ENCODE peak calls at places on chromosome 15, in ten cellular contexts. K, E, T, D, V, W, U, I, X and B are unnamed samples.

GRCh38 chr15:22918056-22918455 is 62.1 kb downstream of the CYFIP1 start:
- DNase-seq in K (no peak), E (no peak), T (no peak), D (no peak), V (peak; percentile 37), W (no peak), U (no peak), I (no peak), X (no peak), B (no peak)

GRCh38 chr15:42549052-42549491 is 434 bp downstream of the HAUS2 start:
- DNase-seq in K (no peak), E (peak; percentile 8), T (no peak), D (peak; percentile 25), V (peak; percentile 35), W (no peak), U (no peak), I (no peak), X (no peak), B (no peak)

GRCh38 chr15:19973718-19974117 is 567.9 kb downstream of the GOLGA6L6 start:
- DNase-seq in K (no peak), E (no peak), T (no peak), D (no peak), V (no peak), W (no peak), U (no peak), I (no peak), X (no peak), B (no peak)

GRCh38 chr15:44130778-44131177 is 64.3 kb downstream of the FRMD5 start:
- DNase-seq in K (no peak), E (no peak), T (no peak), D (no peak), V (no peak), W (no peak), U (no peak), I (no peak), X (no peak), B (no peak)

GRCh38 chr15:57619746-57620145 is 28.0 kb downstream of the MYZAP start:
- DNase-seq in K (no peak), E (no peak), T (no peak), D (no peak), V (peak; percentile 21), W (no peak), U (no peak), I (no peak), X (no peak), B (no peak)

GRCh38 chr15:92091155-92091734 is 237.7 kb downstream of the SLCO3A1 start:
- DNase-seq in K (no peak), E (peak; percentile 50), T (no peak), D (no peak), V (peak; percentile 60), W (no peak), U (no peak), I (no peak), X (peak; percentile 63), B (no peak)

GRCh38 chr15:67945951-67946700 is 106.3 kb upstream of the RNU6-1 start:
- DNase-seq in K (no peak), E (peak; percentile 30), T (no peak), D (peak; percentile 64), V (peak; percentile 89), W (no peak), U (no peak), I (peak; percentile 59), X (no peak), B (no peak)

GRCh38 chr15:41102854-41103253 is 13.2 kb downstream of the INO80 start:
- DNase-seq in K (no peak), E (no peak), T (no peak), D (no peak), V (no peak), W (no peak), U (no peak), I (no peak), X (no peak), B (no peak)

DNA sequence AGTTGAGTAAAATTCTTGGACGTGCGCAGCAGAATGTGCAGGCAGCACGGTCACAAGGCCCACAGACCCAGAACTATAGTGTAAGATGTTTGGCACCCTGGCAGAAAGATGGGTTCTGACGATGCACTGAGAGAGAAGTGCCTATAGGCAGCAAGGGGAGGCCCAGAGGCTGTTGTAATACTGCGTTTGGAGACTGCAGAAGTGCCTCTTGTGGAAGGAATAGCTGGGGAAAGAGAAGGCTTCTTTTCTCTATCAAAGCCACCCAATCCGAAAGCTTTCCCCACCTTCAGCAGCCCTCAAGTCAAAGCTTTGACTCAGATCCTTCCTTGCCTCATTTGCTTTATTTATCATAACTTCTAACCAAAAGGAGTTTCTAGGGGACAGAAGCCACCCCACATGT is 5.2 kb upstream of the SIN3A start:
- DNase-seq in K (no peak), E (no peak), T (no peak), D (no peak), V (no peak), W (no peak), U (no peak), I (no peak), X (no peak), B (no peak)
- H3K27ac ChIP-seq in K (no peak overlapping the region), E (peak overlapping the region; percentile 98), T (peak overlapping the region; percentile 99), D (no peak overlapping the region), V (peak overlapping the region; percentile 92), W (peak overlapping the region; percentile 96), U (peak overlapping the region; percentile 100), I (no peak overlapping the region), X (peak overlapping the region; percentile 93), B (no peak overlapping the region)

DNA sequence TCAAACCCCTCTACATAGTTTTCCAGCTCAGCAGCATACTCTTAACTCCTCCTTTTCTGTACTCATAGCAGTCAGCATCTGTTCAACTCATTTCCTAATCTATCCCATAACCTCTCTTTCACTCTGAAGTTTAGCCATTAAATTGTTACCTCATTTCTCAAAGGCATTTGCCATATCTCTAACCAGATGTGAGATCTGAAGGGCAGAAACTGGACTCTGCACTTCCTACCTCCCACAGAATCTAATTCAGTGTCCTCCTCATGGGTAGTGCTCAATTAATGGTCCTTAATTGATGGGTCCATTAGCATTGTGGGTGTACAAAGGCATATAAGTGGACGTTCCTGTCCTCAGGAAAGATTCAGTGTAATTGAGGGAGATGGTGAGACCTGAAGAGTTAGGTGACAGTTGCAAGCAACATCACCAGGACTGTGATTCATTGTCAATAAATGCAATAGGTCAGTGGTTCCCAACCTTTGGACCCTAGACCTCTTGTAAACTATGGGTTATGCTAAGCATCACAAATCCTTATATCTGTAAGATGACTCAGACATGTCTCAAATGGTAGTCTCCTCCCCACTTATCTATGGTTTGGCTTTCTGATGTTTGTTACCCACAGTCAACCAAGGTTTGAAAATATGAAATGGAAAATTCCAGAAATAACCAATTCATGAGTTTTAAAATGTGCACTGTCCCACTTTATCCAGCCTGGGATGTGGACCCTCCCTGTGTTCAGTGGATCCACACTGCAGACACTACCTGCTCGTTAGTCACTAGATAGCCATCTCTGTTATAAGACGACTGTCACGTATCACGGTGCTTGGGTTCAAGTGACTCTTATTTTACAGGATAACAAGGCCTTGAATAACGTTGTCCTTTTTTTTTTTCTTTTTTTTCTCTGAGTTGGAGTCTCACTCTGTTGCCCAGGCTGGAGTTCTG is 25.0 kb upstream of the UACA start:
- DNase-seq in K (no peak), E (no peak), T (no peak), D (no peak), V (peak; percentile 94), W (no peak), U (no peak), I (no peak), X (no peak), B (no peak)
- H3K27ac ChIP-seq in K (no peak overlapping the region), E (no peak overlapping the region), T (no peak overlapping the region), D (no peak overlapping the region), V (peak overlapping the region; percentile 93), W (peak overlapping the region; percentile 73), U (no peak overlapping the region), I (no peak overlapping the region), X (no peak overlapping the region), B (no peak overlapping the region)

GRCh38 chr15:70494861-70495571 is 268.3 kb downstream of the UACA start:
- DNase-seq in K (no peak), E (no peak), T (no peak), D (no peak), V (peak; percentile 98), W (peak; percentile 82), U (no peak), I (no peak), X (no peak), B (no peak)

GRCh38 chr15:70497661-70498060 is 265.7 kb downstream of the UACA start:
- DNase-seq in K (no peak), E (no peak), T (no peak), D (no peak), V (no peak), W (no peak), U (no peak), I (no peak), X (no peak), B (no peak)

GRCh38 chr15:70495988-70496387 is 267.4 kb downstream of the UACA start:
- DNase-seq in K (no peak), E (no peak), T (no peak), D (no peak), V (no peak), W (no peak), U (no peak), I (no peak), X (no peak), B (no peak)

GRCh38 chr15:70501121-70501727 is 262.1 kb downstream of the UACA start:
- DNase-seq in K (no peak), E (no peak), T (no peak), D (no peak), V (no peak), W (no peak), U (no peak), I (no peak), X (no peak), B (no peak)

GRCh38 chr15:70498096-70498626 is 265.2 kb downstream of the UACA start:
- DNase-seq in K (no peak), E (no peak), T (no peak), D (no peak), V (no peak), W (no peak), U (no peak), I (no peak), X (no peak), B (no peak)
- H3K27ac ChIP-seq in K (no peak overlapping the region), E (no peak overlapping the region), T (no peak overlapping the region), D (no peak overlapping the region), V (peak overlapping the region; percentile 93), W (no peak overlapping the region), U (no peak overlapping the region), I (no peak overlapping the region), X (no peak overlapping the region), B (no peak overlapping the region)

GRCh38 chr15:76006136-76006778 is 6.0 kb downstream of the NRG4 start:
- DNase-seq in K (no peak), E (no peak), T (no peak), D (no peak), V (no peak), W (no peak), U (no peak), I (no peak), X (no peak), B (no peak)

GRCh38 chr15:76011611-76012010 is 613 bp downstream of the NRG4 start:
- DNase-seq in K (no peak), E (no peak), T (no peak), D (no peak), V (peak; percentile 7), W (no peak), U (no peak), I (no peak), X (no peak), B (no peak)

DNA sequence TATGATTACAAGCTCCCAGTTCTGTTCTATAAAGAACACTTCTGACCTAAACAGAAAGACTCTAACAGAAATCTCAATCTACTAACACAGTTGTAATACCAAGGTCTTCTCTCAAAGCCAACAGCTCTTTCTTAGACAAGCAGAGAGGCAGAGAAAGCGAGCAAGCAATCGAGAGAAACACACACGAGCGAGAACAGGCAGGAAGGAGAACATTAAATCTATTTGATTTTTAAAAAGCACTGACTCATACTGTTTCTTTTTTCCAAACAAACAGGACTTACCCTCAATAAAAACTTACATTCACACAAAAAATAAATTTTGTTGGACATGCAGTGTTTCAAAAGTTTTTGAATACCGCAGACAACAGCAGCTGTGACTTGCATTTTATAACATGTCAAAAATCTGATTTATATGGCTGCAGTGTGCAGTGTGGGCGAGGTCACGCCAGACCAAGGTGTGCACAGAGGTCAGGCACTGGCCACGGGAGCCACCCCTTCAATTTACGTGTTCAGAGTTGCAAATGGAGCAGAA is at the start of gene NRG4:
- DNase-seq in K (no peak), E (no peak), T (no peak), D (no peak), V (peak; percentile 71), W (no peak), U (no peak), I (no peak), X (no peak), B (no peak)
- H3K27ac ChIP-seq in K (no peak within 1 kb of the TSS), E (no peak within 1 kb of the TSS), T (no peak within 1 kb of the TSS), D (no peak within 1 kb of the TSS), V (peak within 1 kb of the TSS; percentile 57), W (no peak within 1 kb of the TSS), U (peak within 1 kb of the TSS; percentile 29), I (no peak within 1 kb of the TSS), X (no peak within 1 kb of the TSS), B (no peak within 1 kb of the TSS)